ENCODE peak calls at places on chromosome 7, in five cellular contexts. M is A549, W is ovary, U is uterus, T is neural progenitor cell. A is an unnamed sample.

GRCh38 chr7:64832136-64832535 is 37.9 kb downstream of the ZNF138 start:
- DNase-seq in U (no peak), M (no peak), T (no peak), W (no peak), A (no peak)

GRCh38 chr7:35035511-35035921 is 1.8 kb downstream of the DPY19L1 start:
- DNase-seq in W (no peak), T (peak), M (peak), U (no peak), A (no peak)

GRCh38 chr7:88218836-88219605 is 817 bp downstream of the SRI start:
- DNase-seq in W (peak), T (peak), M (peak), U (peak), A (peak)

GRCh38 chr7:75875113-75876080 is 3.4 kb upstream of the RHBDD2 start:
- DNase-seq in U (no peak), M (no peak), W (no peak), T (no peak), A (no peak)

GRCh38 chr7:28685660-28686417 is 272.3 kb downstream of the TRIL start:
- DNase-seq in W (peak), M (peak), U (peak), T (peak), A (peak)

GRCh38 chr7:134724606-134725005 is 54.8 kb upstream of the CALD1 start:
- DNase-seq in T (peak), W (no peak), U (no peak), M (peak), A (no peak)

GRCh38 chr7:82434275-82435022 is 9.1 kb downstream of the CACNA2D1 start:
- DNase-seq in U (no peak), W (no peak), M (no peak), T (no peak), A (no peak)

GRCh38 chr7:130021105-130021834 is 29.9 kb downstream of the ZC3HC1 start:
- DNase-seq in U (no peak), T (no peak), W (no peak), M (no peak), A (no peak)

GRCh38 chr7:74248156-74248555 is 6.0 kb downstream of the RFC2 start:
- DNase-seq in T (no peak), W (no peak), U (no peak), M (no peak), A (no peak)

GRCh38 chr7:87810726-87811125 is 65.4 kb downstream of the SLC25A40 start:
- DNase-seq in T (no peak), W (no peak), U (no peak), M (no peak), A (no peak)

GRCh38 chr7:11831727-11832495 is at the start of gene THSD7A:
- DNase-seq in T (peak), U (peak), M (peak), W (peak), A (peak)

GRCh38 chr7:73706122-73707044 is 13.1 kb downstream of the STX1A start:
- DNase-seq in W (no peak), M (peak), U (no peak), T (no peak), A (no peak)

GRCh38 chr7:88226886-88227516 is 7.2 kb upstream of the SRI start:
- DNase-seq in U (no peak), T (no peak), W (no peak), M (peak), A (no peak)

GRCh38 chr7:149558149-149558861 is 60.7 kb upstream of the ZNF746 start:
- DNase-seq in M (no peak), U (no peak), T (no peak), W (no peak), A (no peak)

GRCh38 chr7:45937301-45937700 is 16.2 kb upstream of the IGFBP3 start:
- DNase-seq in W (no peak), T (no peak), U (no peak), M (no peak), A (no peak)

GRCh38 chr7:45939574-45939973 is 18.5 kb upstream of the IGFBP3 start:
- DNase-seq in W (no peak), M (no peak), U (no peak), T (no peak), A (no peak)

GRCh38 chr7:45940939-45941338 is 19.9 kb upstream of the IGFBP3 start:
- DNase-seq in T (no peak), U (no peak), W (no peak), M (no peak), A (no peak)

GRCh38 chr7:45937862-45938261 is 16.8 kb upstream of the IGFBP3 start:
- DNase-seq in U (no peak), T (no peak), W (no peak), M (no peak), A (no peak)

GRCh38 chr7:45938626-45939302 is 17.7 kb upstream of the IGFBP3 start:
- DNase-seq in M (no peak), W (no peak), U (no peak), T (peak), A (no peak)
- TF ChIP-seq CTCF in M (no peak), W (no peak), U (no peak), T (peak), A (no peak)

DNA sequence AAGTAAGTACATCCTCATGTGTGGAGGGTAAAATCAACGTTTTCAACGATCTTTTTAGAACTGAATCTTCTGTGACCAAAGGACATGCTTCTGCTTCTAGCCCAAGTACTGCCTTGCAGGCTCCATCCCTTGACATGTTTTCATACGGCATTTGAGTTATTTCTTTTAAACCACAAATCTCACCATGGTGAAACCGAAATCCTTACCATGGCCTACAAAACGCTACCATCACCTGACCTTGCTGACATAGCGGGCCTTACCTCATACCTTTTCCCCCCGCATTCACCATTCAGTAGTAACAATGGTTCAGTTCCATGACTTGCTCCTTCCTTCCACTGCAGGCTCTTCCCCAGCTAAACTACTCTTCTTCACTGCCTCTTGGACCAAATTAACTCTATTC is 3.5 kb downstream of the RNF216 start:
- DNase-seq in U (no peak), T (no peak), W (no peak), M (no peak), A (peak)
- H3K27ac ChIP-seq in U (no peak), T (no peak), W (no peak), M (no peak), A (no peak)

GRCh38 chr7:105787071-105787470 is 89.3 kb downstream of the ATXN7L1 start:
- DNase-seq in T (no peak), W (no peak), M (no peak), U (no peak), A (no peak)

GRCh38 chr7:105779856-105780815 is 96.3 kb downstream of the ATXN7L1 start:
- DNase-seq in U (no peak), T (no peak), M (no peak), W (no peak), A (no peak)

GRCh38 chr7:105786520-105786919 is 89.9 kb downstream of the ATXN7L1 start:
- DNase-seq in M (no peak), U (no peak), W (no peak), T (no peak), A (no peak)

GRCh38 chr7:105778956-105779355 is 97.4 kb downstream of the ATXN7L1 start:
- DNase-seq in M (no peak), U (no peak), W (no peak), T (no peak), A (no peak)

GRCh38 chr7:105782391-105783063 is 93.9 kb downstream of the ATXN7L1 start:
- DNase-seq in U (no peak), M (no peak), W (no peak), T (no peak), A (no peak)
- TF ChIP-seq CTCF in U (no peak), M (no peak), W (no peak), T (no peak), A (no peak)

GRCh38 chr7:6228363-6228762 is 44.1 kb downstream of the CYTH3 start:
- DNase-seq in U (peak), M (no peak), W (peak), T (no peak), A (no peak)
- H3K27ac ChIP-seq in U (peak), M (no peak), W (peak), T (no peak), A (peak)

GRCh38 chr7:79740076-79740475 is 286.6 kb upstream of the MAGI2 start:
- DNase-seq in W (no peak), U (no peak), T (no peak), M (no peak), A (no peak)

GRCh38 chr7:79736418-79736817 is 283.0 kb upstream of the MAGI2 start:
- DNase-seq in U (no peak), T (no peak), W (no peak), M (no peak), A (no peak)

DNA sequence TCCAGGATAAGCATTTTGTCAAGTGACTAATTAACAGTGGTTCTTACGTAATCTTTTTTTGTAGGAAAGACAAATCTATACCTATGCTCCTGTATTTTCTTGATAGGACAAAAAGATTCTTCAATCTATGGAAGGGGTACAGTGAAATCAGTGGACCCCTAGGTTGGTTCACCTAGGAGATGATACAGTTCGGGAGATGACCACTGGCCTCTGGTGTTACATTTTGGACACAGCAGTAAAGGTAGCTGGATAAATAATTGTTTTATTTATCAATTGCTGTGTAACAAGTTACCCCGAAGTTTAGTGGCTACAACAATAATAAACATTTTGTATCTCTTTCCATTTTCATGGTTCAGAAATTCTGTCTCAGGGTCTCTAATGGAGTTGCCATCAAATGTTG is 288.2 kb upstream of the MAGI2 start:
- DNase-seq in W (no peak), M (no peak), U (no peak), T (no peak), A (no peak)
- TF ChIP-seq CTCF in W (no peak), M (peak), U (no peak), T (peak), A (no peak)

DNA sequence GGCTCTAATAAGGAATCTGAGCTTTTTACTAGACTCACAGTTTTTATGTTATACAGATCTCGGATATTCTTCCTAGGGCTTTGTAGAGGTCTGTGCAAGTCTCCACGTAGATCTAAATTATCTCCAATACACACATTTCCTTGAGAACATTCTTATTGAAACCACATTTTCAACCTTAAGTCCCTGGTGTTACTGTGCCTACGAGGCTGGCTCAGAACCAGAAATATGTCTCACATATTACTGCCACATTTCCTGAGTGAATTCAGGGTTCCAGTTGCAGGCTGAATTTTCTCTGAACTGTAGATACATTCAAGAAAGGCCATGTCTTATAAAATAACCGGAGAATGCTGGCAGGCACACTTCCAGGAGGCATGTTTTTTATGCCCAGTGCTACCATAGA is 46.5 kb downstream of the INHBA start:
- DNase-seq in M (no peak), W (no peak), T (no peak), U (no peak), A (no peak)
- H3K27ac ChIP-seq in M (no peak), W (no peak), T (no peak), U (no peak), A (no peak)